ENCODE peak calls at places on chromosomes 1 and 21, in six cellular contexts. Y is CD8-positive, alpha-beta T cell; R is H9; W is WTC11; F is lung; P is tibial artery. M is an unnamed sample.
A peak's percentile ranks its signal among the peaks of the same experiment; 100 is the strongest.

GRCh38 chr1:40032240-40032891 is 8.2 kb upstream of the CAP1 start:
- DNase-seq in P (peak; percentile 41), W (peak; percentile 31), R (peak; percentile 33), Y (peak; percentile 60), F (peak; percentile 45), M (peak; percentile 53)

GRCh38 chr1:4118746-4119515 is 218.9 kb upstream of the C1orf174 start:
- DNase-seq in W (no peak), P (peak; percentile 14), R (no peak), Y (no peak), F (no peak), M (no peak)

GRCh38 chr1:118927826-118928225 is 60.3 kb downstream of the TBX15 start:
- DNase-seq in F (no peak), P (no peak), Y (no peak), R (no peak), W (no peak), M (no peak)

GRCh38 chr1:92791487-92792058 is 6.7 kb upstream of the EVI5 start:
- DNase-seq in P (no peak), W (no peak), Y (no peak), R (no peak), F (no peak), M (no peak)

GRCh38 chr1:193321242-193321842 is 134.9 kb upstream of the B3GALT2 start:
- DNase-seq in R (no peak), F (no peak), P (no peak), W (no peak), Y (no peak), M (no peak)

GRCh38 chr21:26028183-26028582 is 142.4 kb downstream of the APP start:
- DNase-seq in R (no peak), F (no peak), Y (no peak), P (no peak), W (no peak), M (no peak)

GRCh38 chr1:151819951-151820623 is 11.5 kb downstream of the RORC start:
- DNase-seq in F (no peak), R (no peak), W (no peak), P (no peak), Y (no peak), M (no peak)

GRCh38 chr1:232923739-232924386 is 26.5 kb upstream of the NTPCR start:
- DNase-seq in Y (peak; percentile 33), R (no peak), F (no peak), W (no peak), P (no peak), M (no peak)

GRCh38 chr1:227451062-227451461 is 112.3 kb upstream of the ZNF678 start:
- DNase-seq in F (no peak), W (no peak), Y (no peak), P (no peak), R (no peak), M (no peak)

GRCh38 chr1:89383185-89383584 is 19.3 kb downstream of the GBP6 start:
- DNase-seq in P (no peak), R (no peak), W (no peak), Y (no peak), F (no peak), M (no peak)

GRCh38 chr1:210336362-210336761 is 7.7 kb downstream of the HHAT start:
- DNase-seq in Y (no peak), F (no peak), W (no peak), R (no peak), P (no peak), M (no peak)
- TF ChIP-seq CTCF in Y (no peak), F (no peak), W (no peak), R (no peak), P (no peak), M (no peak)

GRCh38 chr1:178036090-178036489 is 57.8 kb upstream of the RASAL2 start:
- DNase-seq in W (no peak), Y (no peak), R (no peak), P (no peak), F (no peak), M (no peak)

GRCh38 chr1:178038372-178038771 is 55.5 kb upstream of the RASAL2 start:
- DNase-seq in Y (no peak), R (no peak), F (no peak), W (no peak), P (no peak), M (no peak)

GRCh38 chr1:178034676-178035075 is 59.2 kb upstream of the RASAL2 start:
- DNase-seq in P (no peak), R (no peak), W (no peak), Y (no peak), F (no peak), M (no peak)

GRCh38 chr1:178039826-178040380 is 54.0 kb upstream of the RASAL2 start:
- DNase-seq in P (no peak), Y (no peak), F (no peak), W (no peak), R (no peak), M (no peak)

DNA sequence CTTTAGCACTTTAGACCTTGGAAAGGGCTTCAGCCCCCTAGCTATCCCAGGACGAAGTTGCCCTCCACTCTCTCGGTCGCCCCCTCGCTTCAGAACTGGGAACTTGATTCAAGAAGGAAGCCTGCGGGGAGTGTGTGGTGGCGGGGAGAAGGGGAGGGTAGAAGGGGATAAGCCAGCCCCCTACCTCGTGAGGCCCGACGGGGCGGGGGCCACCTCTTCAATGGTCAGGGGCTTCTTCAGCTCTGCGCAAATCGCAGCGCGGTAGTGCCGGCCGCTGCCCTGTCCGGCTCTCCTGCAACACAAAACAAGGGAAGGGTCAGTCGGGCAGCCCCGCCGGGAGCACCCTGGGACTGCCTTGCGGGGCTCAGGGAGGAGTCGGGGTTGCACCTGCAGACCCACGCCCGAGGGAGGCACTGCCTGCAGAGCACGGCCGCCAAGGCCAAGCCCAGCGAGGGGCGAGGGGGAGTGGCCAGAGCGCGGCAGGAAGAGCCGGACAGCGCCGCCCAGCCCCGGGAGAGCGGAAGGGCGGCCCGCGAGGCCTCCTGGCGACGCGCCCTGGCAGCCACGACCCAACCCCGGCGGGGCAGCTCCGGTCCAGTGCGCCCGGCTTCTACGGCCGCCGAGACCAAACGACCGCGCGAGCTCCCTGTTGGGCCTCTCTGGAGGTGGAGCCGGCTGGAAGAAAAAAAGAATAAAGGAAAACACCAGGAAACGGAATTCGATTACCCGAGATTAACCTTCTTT is 56.2 kb upstream of the RASAL2 start:
- DNase-seq in R (peak; percentile 87), F (peak; percentile 86), P (peak; percentile 74), W (peak; percentile 85), Y (no peak), M (peak; percentile 68)
- TF ChIP-seq CTCF in R (peak; percentile 64), F (peak; percentile 8), P (peak; percentile 32), W (peak; percentile 56), Y (no peak), M (peak; percentile 53)

GRCh38 chr1:202189012-202189790 is 4.4 kb upstream of the LGR6 start:
- DNase-seq in W (peak; percentile 94), Y (peak; percentile 87), P (peak; percentile 53), F (peak; percentile 76), R (peak; percentile 89), M (peak; percentile 91)
- TF ChIP-seq CTCF in W (peak; percentile 93), Y (peak; percentile 90), P (peak; percentile 87), F (peak; percentile 24), R (peak; percentile 93), M (peak; percentile 90)

GRCh38 chr21:18517905-18518566 is 114.5 kb upstream of the TMPRSS15 start:
- DNase-seq in P (no peak), Y (no peak), F (no peak), R (no peak), W (no peak), M (no peak)

GRCh38 chr21:18524097-18524496 is 120.5 kb upstream of the TMPRSS15 start:
- DNase-seq in R (no peak), W (no peak), Y (no peak), P (no peak), F (no peak), M (no peak)

GRCh38 chr21:18521204-18521603 is 117.6 kb upstream of the TMPRSS15 start:
- DNase-seq in F (no peak), W (no peak), R (no peak), Y (no peak), P (no peak), M (no peak)

DNA sequence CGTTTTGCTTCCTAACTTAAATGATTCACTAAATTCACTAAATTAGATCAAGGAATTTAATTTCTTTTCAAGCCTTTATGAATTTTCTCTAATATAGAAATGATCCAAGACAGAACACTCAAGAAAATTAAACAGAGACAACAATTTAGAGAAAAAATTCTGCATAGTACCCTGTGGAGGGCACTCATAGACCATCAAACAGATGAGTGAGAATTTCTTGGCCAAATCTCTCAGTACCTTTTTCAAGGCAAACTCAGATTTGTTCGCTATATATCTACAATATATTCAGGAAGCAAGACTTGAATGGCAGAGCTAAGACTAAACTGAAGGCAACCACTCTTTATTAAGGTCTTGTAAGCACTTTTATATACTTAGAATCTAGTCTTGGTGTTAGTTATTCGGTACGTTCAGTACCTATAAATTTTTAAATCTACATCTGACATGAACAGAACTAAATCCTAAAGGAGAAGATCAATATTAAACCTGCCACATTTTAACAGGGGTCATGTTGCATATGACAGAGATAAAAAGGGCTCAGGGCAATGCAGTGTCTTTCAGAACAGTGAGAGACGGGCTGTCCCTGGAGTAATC is 118.7 kb upstream of the TMPRSS15 start:
- DNase-seq in P (no peak), F (no peak), W (no peak), Y (no peak), R (no peak), M (no peak)
- TF ChIP-seq CTCF in P (peak; percentile 29), F (no peak), W (no peak), Y (no peak), R (peak; percentile 54), M (peak; percentile 58)

DNA sequence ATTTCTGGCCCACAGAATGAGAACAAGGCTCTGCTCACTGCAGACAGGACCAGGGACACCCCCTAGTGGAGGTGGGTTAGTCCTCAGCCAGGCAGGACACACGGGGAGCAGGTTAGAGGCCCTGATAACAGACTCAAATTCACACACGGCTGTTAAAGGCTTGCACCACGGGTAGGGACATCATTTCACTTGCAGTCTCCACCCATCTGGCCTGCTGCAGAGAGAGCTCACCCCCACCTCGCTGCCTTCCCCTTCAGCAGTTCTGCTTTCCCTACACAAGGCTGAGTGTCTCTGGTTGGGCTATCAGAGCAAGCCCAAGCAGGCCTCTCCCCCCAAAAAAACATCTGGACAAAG is 20.6 kb downstream of the MEF2D start:
- DNase-seq in W (no peak), P (no peak), F (no peak), Y (no peak), R (no peak), M (no peak)
- TF ChIP-seq CTCF in W (no peak), P (no peak), F (no peak), Y (no peak), R (peak; percentile 40), M (no peak)

GRCh38 chr1:168129933-168130332 is 6.8 kb downstream of the GPR161 start:
- DNase-seq in F (no peak), W (no peak), R (no peak), P (no peak), Y (no peak), M (no peak)
- TF ChIP-seq CTCF in F (no peak), W (no peak), R (peak; percentile 42), P (no peak), Y (no peak), M (no peak)

DNA sequence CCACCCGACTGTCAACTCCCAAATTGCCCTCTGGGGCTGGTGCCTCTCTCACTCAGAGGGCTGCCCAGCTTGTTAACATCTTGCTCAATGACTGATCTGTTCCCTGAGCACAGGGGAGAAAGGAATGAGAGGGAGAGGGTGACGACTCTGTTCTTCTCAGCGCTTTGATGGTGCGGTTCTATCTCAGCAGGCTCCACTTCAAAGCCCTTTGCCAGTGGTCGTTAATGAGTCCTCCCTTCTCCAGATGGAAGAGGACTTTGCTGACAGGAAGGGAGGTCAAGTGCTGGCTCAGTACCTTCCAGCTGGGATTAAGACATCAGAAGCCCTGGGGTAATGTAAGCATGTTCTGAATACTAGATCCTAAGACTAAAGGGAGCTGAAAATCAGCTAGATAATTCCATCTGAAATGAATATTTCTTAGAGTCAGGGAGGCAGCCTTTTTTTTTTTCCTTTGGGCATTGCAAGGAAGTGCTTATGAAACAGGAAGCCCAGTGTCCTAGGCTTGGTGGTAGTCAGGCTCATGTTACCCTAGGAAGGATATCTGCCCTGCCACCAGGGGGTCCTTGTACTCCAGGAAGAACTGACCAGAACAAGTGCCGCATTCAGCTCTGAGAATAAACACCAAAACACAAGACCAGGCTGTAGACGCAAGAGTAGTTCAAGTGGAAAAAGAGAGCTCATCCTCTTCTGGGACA is 4.7 kb downstream of the FMOD start:
- DNase-seq in Y (no peak), W (no peak), F (no peak), R (no peak), P (no peak), M (no peak)
- TF ChIP-seq CTCF in Y (no peak), W (no peak), F (no peak), R (peak; percentile 27), P (no peak), M (no peak)

M was measured in neural crest cell.